ENCODE peak calls at places on chromosomes 5 and 9, in ten cellular contexts. C is fibroblast of the aortic adventitia, Z is mammary epithelial cell, H is MM.1S, N is AG04450, R is prostate gland, Y is esophagus squamous epithelium, G is stomach, L is lower lobe of right lung, B is upper lobe of right lung. P is an unnamed sample.

GRCh38 chr9:87725900-87726709 is at the start of gene CTSL:
- DNase-seq in C (peak; percentile 90), Z (peak; percentile 70), L (peak; percentile 92), R (peak; percentile 86), G (peak; percentile 85), B (peak; percentile 95), N (no peak), H (peak; percentile 53), Y (peak; percentile 14), P (peak; percentile 90)

GRCh38 chr9:36721846-36722588 is 149.3 kb downstream of the MELK start:
- DNase-seq in N (no peak), Y (no peak), C (peak; percentile 29), L (peak; percentile 58), B (peak; percentile 72), R (no peak), H (no peak), G (no peak), Z (no peak), P (peak; percentile 52)

GRCh38 chr9:96618209-96619108 is 1.2 kb downstream of the CDC14B start:
- DNase-seq in Y (no peak), Z (peak; percentile 43), N (no peak), B (peak; percentile 69), R (peak; percentile 56), L (peak; percentile 50), C (peak; percentile 40), H (no peak), G (peak; percentile 52), P (peak; percentile 57)

GRCh38 chr9:80839821-80840670 is 849.3 kb downstream of the TLE1 start:
- DNase-seq in Z (no peak), G (no peak), N (no peak), Y (no peak), C (no peak), B (no peak), L (no peak), R (no peak), H (no peak), P (no peak)

GRCh38 chr5:56659991-56660390 is 155.4 kb upstream of the MAP3K1 start:
- DNase-seq in L (no peak), G (no peak), Y (no peak), R (no peak), B (no peak), Z (no peak), C (no peak), N (no peak), H (no peak), P (no peak)

GRCh38 chr5:53508125-53508524 is 27.7 kb downstream of the FST start:
- DNase-seq in G (no peak), C (peak; percentile 35), Z (no peak), R (no peak), Y (no peak), N (no peak), B (no peak), L (no peak), H (no peak), P (no peak)

GRCh38 chr5:72093824-72094223 is 13.5 kb upstream of the MAP1B start:
- DNase-seq in C (no peak), Z (no peak), G (no peak), R (no peak), H (peak; percentile 70), N (no peak), L (no peak), B (no peak), Y (no peak), P (no peak)

GRCh38 chr9:77808750-77809079 is 160.6 kb upstream of the GNA14 start:
- DNase-seq in Y (no peak), N (no peak), C (no peak), R (no peak), Z (peak; percentile 20), B (no peak), G (no peak), L (no peak), H (no peak), P (no peak)

GRCh38 chr5:81242906-81243436 is 9.8 kb downstream of the CKMT2 start:
- DNase-seq in C (no peak), G (no peak), Y (no peak), Z (no peak), N (no peak), H (no peak), B (no peak), R (no peak), L (no peak), P (no peak)

GRCh38 chr9:135905380-135906282 is 1.7 kb downstream of the CAMSAP1 start:
- DNase-seq in B (peak; percentile 55), Z (peak; percentile 86), H (no peak), G (peak; percentile 35), R (no peak), N (no peak), C (peak; percentile 38), L (peak; percentile 39), Y (no peak), P (no peak)

GRCh38 chr9:120985759-120986353 is 59.3 kb upstream of the TRAF1 start:
- DNase-seq in L (no peak), Z (peak; percentile 34), G (no peak), B (no peak), C (peak; percentile 82), R (peak; percentile 58), N (peak; percentile 38), Y (no peak), H (peak; percentile 42), P (peak; percentile 82)

GRCh38 chr9:37370968-37371563 is 51.4 kb upstream of the GRHPR start:
- DNase-seq in Z (no peak), H (peak; percentile 76), R (no peak), G (no peak), N (no peak), Y (no peak), B (no peak), C (no peak), L (no peak), P (no peak)

GRCh38 chr5:144187699-144188294 is 17.1 kb downstream of the KCTD16 start:
- DNase-seq in G (peak; percentile 65), H (peak; percentile 92), B (peak; percentile 61), L (peak; percentile 76), Z (peak; percentile 83), R (peak; percentile 12), N (peak; percentile 95), Y (peak; percentile 24), C (peak; percentile 98), P (peak; percentile 99)

GRCh38 chr5:10595305-10595677 is 31.4 kb downstream of the ANKRD33B start:
- DNase-seq in Y (no peak), G (no peak), C (no peak), N (no peak), Z (peak; percentile 17), B (no peak), L (no peak), H (no peak), R (no peak), P (no peak)
- H3K4me3 ChIP-seq in Y (no peak overlapping the region), G (no peak overlapping the region), C (no peak overlapping the region), N (peak overlapping the region; percentile 2), Z (no peak overlapping the region), B (peak overlapping the region; percentile 25), L (peak overlapping the region; percentile 22), H (no peak overlapping the region), R (no peak overlapping the region), P (no peak overlapping the region)

GRCh38 chr5:28780083-28780692 is 1741.8 kb upstream of the CDH9 start:
- DNase-seq in B (no peak), R (no peak), G (no peak), C (no peak), Z (no peak), Y (no peak), H (no peak), N (no peak), L (no peak), P (no peak)

GRCh38 chr5:28779161-28779754 is 1740.9 kb upstream of the CDH9 start:
- DNase-seq in Z (peak; percentile 1), L (no peak), H (no peak), Y (no peak), C (no peak), G (no peak), B (no peak), R (no peak), N (no peak), P (peak; percentile 57)
- TF ChIP-seq CTCF in Z (no peak), L (no peak), H (peak; percentile 16), Y (no peak), C (no peak), G (no peak), B (no peak), R (no peak), N (no peak), P (peak; percentile 54)

DNA sequence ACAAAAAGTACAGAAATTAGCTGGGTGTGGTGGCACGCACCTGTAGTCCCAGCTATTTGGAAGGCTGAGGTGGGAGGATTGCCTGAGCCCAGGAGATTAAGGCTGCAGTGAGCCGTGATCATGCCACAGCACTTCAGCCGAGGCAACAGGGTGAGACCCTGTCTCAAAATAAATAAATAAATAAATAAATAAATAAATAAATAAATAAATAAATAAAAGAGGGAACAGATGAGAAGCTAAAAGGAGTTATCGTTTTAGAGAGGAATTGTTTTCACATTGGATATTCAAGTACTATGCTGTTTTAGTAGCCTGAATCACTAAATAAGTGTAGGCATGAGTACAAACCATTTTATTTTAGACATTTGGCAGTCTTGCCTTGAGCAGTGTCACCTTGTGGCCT is 151.7 kb downstream of the UNC13B start:
- DNase-seq in G (no peak), B (no peak), N (no peak), Y (no peak), C (peak; percentile 3), Z (no peak), L (no peak), R (no peak), H (no peak), P (no peak)
- H3K4me3 ChIP-seq in G (no peak overlapping the region), B (no peak overlapping the region), N (no peak overlapping the region), Y (no peak overlapping the region), C (no peak overlapping the region), Z (no peak overlapping the region), L (no peak overlapping the region), R (no peak overlapping the region), H (no peak overlapping the region), P (no peak overlapping the region)

GRCh38 chr5:5374034-5374715 is 48.3 kb upstream of the ICE1 start:
- DNase-seq in Z (no peak), R (no peak), G (no peak), H (no peak), B (no peak), C (peak; percentile 51), N (no peak), Y (no peak), L (no peak), P (peak; percentile 43)

GRCh38 chr5:5380298-5380697 is 42.2 kb upstream of the ICE1 start:
- DNase-seq in C (no peak), Y (no peak), R (no peak), Z (no peak), L (no peak), N (no peak), G (no peak), B (no peak), H (no peak), P (no peak)

GRCh38 chr5:5381259-5382006 is 41.0 kb upstream of the ICE1 start:
- DNase-seq in L (no peak), C (peak; percentile 52), H (no peak), Y (no peak), R (no peak), G (no peak), B (no peak), Z (no peak), N (no peak), P (no peak)

GRCh38 chr5:5373351-5374033 is 49.0 kb upstream of the ICE1 start:
- DNase-seq in Y (no peak), G (no peak), L (no peak), N (no peak), Z (no peak), H (no peak), R (no peak), B (no peak), C (peak; percentile 82), P (no peak)

DNA sequence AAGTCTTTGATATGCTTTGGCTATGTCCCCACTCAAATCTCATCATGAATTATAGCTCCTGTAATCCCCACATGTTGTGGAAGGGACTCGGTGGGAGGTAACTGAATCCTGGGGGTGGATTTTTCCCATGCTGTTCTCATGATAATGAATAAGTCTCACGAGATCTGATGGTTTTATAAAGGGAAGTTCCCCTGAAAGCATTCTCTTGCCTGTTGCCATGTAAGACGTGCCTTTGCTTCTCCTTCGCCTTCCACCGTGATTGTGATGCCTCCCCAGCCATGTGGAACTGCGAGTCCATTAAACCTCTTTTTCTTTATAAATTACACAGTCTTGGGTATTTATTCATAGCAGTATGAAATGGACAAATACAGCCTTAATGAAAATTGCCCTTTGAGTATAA is 44.7 kb upstream of the ICE1 start:
- DNase-seq in Z (no peak), R (no peak), G (no peak), H (no peak), B (no peak), Y (no peak), L (no peak), C (no peak), N (no peak), P (no peak)
- TF ChIP-seq CTCF in Z (no peak), R (no peak), G (no peak), H (no peak), B (no peak), Y (no peak), L (no peak), C (no peak), N (no peak), P (no peak)

P was measured in choroid plexus epithelial cell.